ENCODE peak calls at places on chromosomes 6 and 20, in nine cellular contexts. One of them, this sample, is unnamed.

GRCh38 chr20:48191200-48191599 is 405.9 kb upstream of the SULF2 start:
- DNase-seq in heart left ventricle: no peak
- DNase-seq in esophagus squamous epithelium: no peak
- DNase-seq in uterus: no peak
- DNase-seq in stomach: no peak
- DNase-seq in prostate gland: no peak
- DNase-seq in endothelial cell of umbilical vein: no peak
- DNase-seq in IMR-90: no peak
- DNase-seq in spleen: no peak
- DNase-seq in this sample: no peak

GRCh38 chr6:101000334-101000733 is 119.2 kb upstream of the ASCC3 start:
- DNase-seq in esophagus squamous epithelium: no peak
- DNase-seq in prostate gland: no peak
- DNase-seq in stomach: no peak
- DNase-seq in uterus: no peak
- DNase-seq in spleen: no peak
- DNase-seq in heart left ventricle: no peak
- DNase-seq in endothelial cell of umbilical vein: no peak
- DNase-seq in IMR-90: no peak
- DNase-seq in this sample: no peak

GRCh38 chr6:52392944-52393343 is 27.2 kb upstream of the EFHC1 start:
- DNase-seq in esophagus squamous epithelium: no peak
- DNase-seq in endothelial cell of umbilical vein: no peak
- DNase-seq in prostate gland: no peak
- DNase-seq in stomach: no peak
- DNase-seq in IMR-90: peak; percentile 82
- DNase-seq in spleen: no peak
- DNase-seq in heart left ventricle: no peak
- DNase-seq in uterus: no peak
- DNase-seq in this sample: no peak

GRCh38 chr6:29603456-29603855 is 18.5 kb downstream of the OR2H2 start:
- DNase-seq in IMR-90: no peak
- DNase-seq in prostate gland: no peak
- DNase-seq in heart left ventricle: no peak
- DNase-seq in spleen: no peak
- DNase-seq in esophagus squamous epithelium: no peak
- DNase-seq in uterus: no peak
- DNase-seq in stomach: no peak
- DNase-seq in endothelial cell of umbilical vein: no peak
- DNase-seq in this sample: no peak

GRCh38 chr20:54025166-54025835 is 45.1 kb downstream of the BCAS1 start:
- DNase-seq in spleen: no peak
- DNase-seq in endothelial cell of umbilical vein: no peak
- DNase-seq in stomach: no peak
- DNase-seq in IMR-90: no peak
- DNase-seq in prostate gland: no peak
- DNase-seq in uterus: no peak
- DNase-seq in heart left ventricle: no peak
- DNase-seq in esophagus squamous epithelium: no peak
- DNase-seq in this sample: no peak

GRCh38 chr6:88492824-88493223 is 326.7 kb upstream of the CNR1 start:
- DNase-seq in spleen: no peak
- DNase-seq in uterus: no peak
- DNase-seq in prostate gland: no peak
- DNase-seq in esophagus squamous epithelium: no peak
- DNase-seq in heart left ventricle: no peak
- DNase-seq in stomach: no peak
- DNase-seq in endothelial cell of umbilical vein: peak; percentile 41
- DNase-seq in IMR-90: peak; percentile 28
- DNase-seq in this sample: no peak

GRCh38 chr6:99543968-99544367 is 24.5 kb downstream of the CCNC start:
- DNase-seq in heart left ventricle: no peak
- DNase-seq in uterus: no peak
- DNase-seq in esophagus squamous epithelium: no peak
- DNase-seq in prostate gland: no peak
- DNase-seq in spleen: no peak
- DNase-seq in IMR-90: no peak
- DNase-seq in stomach: no peak
- DNase-seq in endothelial cell of umbilical vein: no peak
- DNase-seq in this sample: no peak

GRCh38 chr6:117288083-117288715 is 22.8 kb downstream of the VGLL2 start:
- DNase-seq in heart left ventricle: no peak
- DNase-seq in stomach: no peak
- DNase-seq in prostate gland: no peak
- DNase-seq in endothelial cell of umbilical vein: no peak
- DNase-seq in IMR-90: no peak
- DNase-seq in esophagus squamous epithelium: no peak
- DNase-seq in spleen: no peak
- DNase-seq in uterus: no peak
- DNase-seq in this sample: no peak

DNA sequence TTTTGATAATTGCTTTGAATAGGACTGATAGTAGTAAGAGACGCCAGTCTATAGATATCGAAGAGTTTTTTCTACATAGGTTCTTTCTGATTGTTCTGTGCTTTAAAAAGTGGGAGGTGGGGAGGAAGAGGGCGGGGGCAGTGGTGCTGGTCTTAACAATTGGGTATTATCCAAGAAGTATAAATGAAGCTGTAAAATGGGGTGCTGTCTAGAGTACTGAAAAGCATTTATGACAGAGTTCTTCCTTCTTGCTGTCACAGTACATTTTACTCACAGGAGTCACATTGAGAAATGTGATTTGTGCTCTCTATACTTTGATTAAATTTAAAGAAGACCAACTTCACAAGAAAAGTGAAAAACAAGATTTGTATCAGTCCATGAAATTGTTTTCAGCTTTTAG is 41.0 kb downstream of the MAPK14 start:
- DNase-seq in heart left ventricle: no peak
- DNase-seq in endothelial cell of umbilical vein: no peak
- DNase-seq in prostate gland: no peak
- DNase-seq in esophagus squamous epithelium: no peak
- DNase-seq in IMR-90: no peak
- DNase-seq in uterus: no peak
- DNase-seq in stomach: no peak
- DNase-seq in spleen: no peak
- DNase-seq in this sample: no peak
- TF ChIP-seq POLR2A in heart left ventricle: no peak
- TF ChIP-seq POLR2A in endothelial cell of umbilical vein: no peak
- TF ChIP-seq POLR2A in prostate gland: no peak
- TF ChIP-seq POLR2A in esophagus squamous epithelium: no peak
- TF ChIP-seq POLR2A in IMR-90: no peak
- TF ChIP-seq POLR2A in uterus: no peak
- TF ChIP-seq POLR2A in stomach: no peak
- TF ChIP-seq POLR2A in spleen: no peak
- TF ChIP-seq POLR2A in this sample: no peak

GRCh38 chr20:32205502-32206382 is 1.8 kb downstream of the PLAGL2 start:
- DNase-seq in uterus: no peak
- DNase-seq in heart left ventricle: no peak
- DNase-seq in spleen: no peak
- DNase-seq in stomach: no peak
- DNase-seq in prostate gland: no peak
- DNase-seq in endothelial cell of umbilical vein: no peak
- DNase-seq in esophagus squamous epithelium: no peak
- DNase-seq in IMR-90: peak; percentile 41
- DNase-seq in this sample: no peak

GRCh38 chr20:32204485-32205115 is 2.9 kb downstream of the PLAGL2 start:
- DNase-seq in heart left ventricle: no peak
- DNase-seq in endothelial cell of umbilical vein: no peak
- DNase-seq in prostate gland: no peak
- DNase-seq in esophagus squamous epithelium: no peak
- DNase-seq in uterus: no peak
- DNase-seq in spleen: no peak
- DNase-seq in IMR-90: no peak
- DNase-seq in stomach: no peak
- DNase-seq in this sample: no peak

GRCh38 chr20:32207211-32207625 is 325 bp downstream of the PLAGL2 start:
- DNase-seq in uterus: peak; percentile 30
- DNase-seq in esophagus squamous epithelium: no peak
- DNase-seq in heart left ventricle: no peak
- DNase-seq in spleen: no peak
- DNase-seq in endothelial cell of umbilical vein: no peak
- DNase-seq in stomach: no peak
- DNase-seq in prostate gland: no peak
- DNase-seq in IMR-90: no peak
- DNase-seq in this sample: peak; percentile 42

GRCh38 chr20:32207626-32208498 is at the start of the genes PLAGL2 and POFUT1:
- DNase-seq in prostate gland: peak; percentile 88
- DNase-seq in esophagus squamous epithelium: peak; percentile 23
- DNase-seq in IMR-90: peak; percentile 82
- DNase-seq in heart left ventricle: peak; percentile 93
- DNase-seq in spleen: peak; percentile 98
- DNase-seq in stomach: peak; percentile 94
- DNase-seq in endothelial cell of umbilical vein: peak; percentile 79
- DNase-seq in uterus: peak; percentile 90
- DNase-seq in this sample: peak; percentile 92

DNA sequence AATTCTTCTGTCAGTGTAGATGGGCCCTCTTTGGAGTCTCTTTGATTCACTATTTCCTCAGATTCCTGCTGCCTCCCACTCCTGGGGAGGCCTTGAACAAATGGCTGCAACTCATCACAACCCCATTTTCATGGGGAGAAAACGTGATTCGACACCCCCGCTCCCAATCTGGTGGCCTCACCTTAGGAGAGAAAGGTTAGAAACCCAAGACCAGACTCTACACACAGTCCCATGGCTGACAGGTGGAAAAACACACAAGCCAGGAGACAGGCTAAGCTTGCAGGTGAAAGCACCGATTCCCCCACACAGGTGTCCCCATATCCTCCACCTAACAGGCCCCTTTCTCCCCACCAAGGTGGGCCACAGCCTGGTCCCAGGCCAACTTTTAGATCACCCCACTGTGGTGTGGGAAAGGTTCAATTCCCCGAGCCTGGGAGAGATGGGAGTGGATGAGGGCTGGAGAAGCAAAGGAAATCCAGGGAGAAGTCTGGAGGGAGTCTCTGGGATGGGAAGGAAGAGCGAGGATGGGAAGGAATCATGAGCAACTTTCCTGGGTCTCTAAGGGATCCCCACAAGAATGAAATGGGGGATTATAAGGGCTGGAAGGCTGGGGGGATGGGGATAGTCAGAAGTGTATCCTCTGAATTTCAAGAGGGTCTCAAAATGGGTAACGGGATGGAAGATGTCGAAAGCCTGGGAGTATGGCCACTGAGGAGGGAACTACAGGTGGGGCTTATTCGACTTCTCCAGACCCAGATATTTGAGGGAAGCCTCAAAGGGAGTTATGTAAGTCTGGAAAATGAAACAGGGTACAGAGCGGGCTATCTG is 946 bp downstream of the PLAGL2 start:
- DNase-seq in uterus: no peak
- DNase-seq in esophagus squamous epithelium: no peak
- DNase-seq in stomach: no peak
- DNase-seq in IMR-90: no peak
- DNase-seq in heart left ventricle: no peak
- DNase-seq in endothelial cell of umbilical vein: no peak
- DNase-seq in spleen: no peak
- DNase-seq in prostate gland: no peak
- DNase-seq in this sample: no peak
- H3K4me1 ChIP-seq in uterus: peaks cover 12% of the 10 kb centered on the region
- H3K4me1 ChIP-seq in esophagus squamous epithelium: peaks cover 29% of the 10 kb centered on the region
- H3K4me1 ChIP-seq in stomach: peaks cover 82% of the 10 kb centered on the region
- H3K4me1 ChIP-seq in IMR-90: peaks cover 21% of the 10 kb centered on the region
- H3K4me1 ChIP-seq in heart left ventricle: peaks cover 70% of the 10 kb centered on the region
- H3K4me1 ChIP-seq in endothelial cell of umbilical vein: peaks cover 21% of the 10 kb centered on the region
- H3K4me1 ChIP-seq in spleen: peaks cover 85% of the 10 kb centered on the region
- H3K4me1 ChIP-seq in prostate gland: peaks cover 33% of the 10 kb centered on the region
- H3K4me1 ChIP-seq in this sample: peaks cover 12% of the 10 kb centered on the region

GRCh38 chr6:83859410-83860346 is at the start of gene CYB5R4:
- DNase-seq in heart left ventricle: peak; percentile 94
- DNase-seq in endothelial cell of umbilical vein: peak; percentile 94
- DNase-seq in uterus: peak; percentile 94
- DNase-seq in stomach: peak; percentile 95
- DNase-seq in IMR-90: peak; percentile 96
- DNase-seq in spleen: peak; percentile 99
- DNase-seq in prostate gland: peak; percentile 94
- DNase-seq in esophagus squamous epithelium: peak; percentile 63
- DNase-seq in this sample: peak; percentile 94
- TF ChIP-seq POLR2A in heart left ventricle: peak; percentile 91
- TF ChIP-seq POLR2A in endothelial cell of umbilical vein: peak; percentile 75
- TF ChIP-seq POLR2A in uterus: peak; percentile 78
- TF ChIP-seq POLR2A in stomach: peak; percentile 84
- TF ChIP-seq POLR2A in IMR-90: peak; percentile 79
- TF ChIP-seq POLR2A in spleen: peak; percentile 70
- TF ChIP-seq POLR2A in prostate gland: peak; percentile 92
- TF ChIP-seq POLR2A in esophagus squamous epithelium: peak; percentile 76
- TF ChIP-seq POLR2A in this sample: peak; percentile 79

DNA sequence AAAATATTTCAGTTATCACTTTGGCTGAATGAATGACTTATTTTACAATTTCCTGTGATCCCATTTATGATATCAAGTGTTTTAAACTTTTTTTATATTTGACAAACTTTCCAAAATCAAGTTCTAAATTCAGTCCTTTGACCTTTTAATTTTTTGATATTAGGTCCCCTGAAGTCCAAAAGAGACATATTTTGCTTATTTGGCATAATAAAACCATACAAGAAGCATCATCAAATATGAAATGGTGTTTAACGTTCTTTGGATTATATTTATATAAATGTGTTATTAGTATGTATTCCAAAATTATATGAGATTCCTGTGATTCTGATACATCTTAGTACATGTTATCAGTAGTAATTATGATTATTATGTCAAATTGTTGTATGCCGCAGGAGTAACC is 38.7 kb downstream of the ZNF133 start:
- DNase-seq in endothelial cell of umbilical vein: no peak
- DNase-seq in spleen: no peak
- DNase-seq in stomach: no peak
- DNase-seq in IMR-90: no peak
- DNase-seq in uterus: no peak
- DNase-seq in prostate gland: no peak
- DNase-seq in heart left ventricle: no peak
- DNase-seq in esophagus squamous epithelium: no peak
- DNase-seq in this sample: no peak
- H3K4me1 ChIP-seq in endothelial cell of umbilical vein: no peaks in the 10 kb centered on the region
- H3K4me1 ChIP-seq in spleen: no peaks in the 10 kb centered on the region
- H3K4me1 ChIP-seq in stomach: no peaks in the 10 kb centered on the region
- H3K4me1 ChIP-seq in IMR-90: peaks cover 4% of the 10 kb centered on the region
- H3K4me1 ChIP-seq in uterus: no peaks in the 10 kb centered on the region
- H3K4me1 ChIP-seq in prostate gland: no peaks in the 10 kb centered on the region
- H3K4me1 ChIP-seq in heart left ventricle: no peaks in the 10 kb centered on the region
- H3K4me1 ChIP-seq in esophagus squamous epithelium: no peaks in the 10 kb centered on the region
- H3K4me1 ChIP-seq in this sample: no peaks in the 10 kb centered on the region

GRCh38 chr6:10719386-10720228 is 3.3 kb upstream of the TMEM14C start:
- DNase-seq in endothelial cell of umbilical vein: peak; percentile 24
- DNase-seq in uterus: peak; percentile 31
- DNase-seq in prostate gland: no peak
- DNase-seq in stomach: no peak
- DNase-seq in spleen: no peak
- DNase-seq in heart left ventricle: peak; percentile 69
- DNase-seq in esophagus squamous epithelium: no peak
- DNase-seq in IMR-90: no peak
- DNase-seq in this sample: peak; percentile 53
- TF ChIP-seq POLR2A in endothelial cell of umbilical vein: no peak
- TF ChIP-seq POLR2A in uterus: no peak
- TF ChIP-seq POLR2A in prostate gland: no peak
- TF ChIP-seq POLR2A in stomach: no peak
- TF ChIP-seq POLR2A in spleen: no peak
- TF ChIP-seq POLR2A in heart left ventricle: no peak
- TF ChIP-seq POLR2A in esophagus squamous epithelium: no peak
- TF ChIP-seq POLR2A in IMR-90: no peak
- TF ChIP-seq POLR2A in this sample: no peak

GRCh38 chr6:4907602-4908001 is 96.2 kb downstream of the RPP40 start:
- DNase-seq in heart left ventricle: no peak
- DNase-seq in spleen: no peak
- DNase-seq in esophagus squamous epithelium: no peak
- DNase-seq in prostate gland: no peak
- DNase-seq in endothelial cell of umbilical vein: no peak
- DNase-seq in IMR-90: peak; percentile 21
- DNase-seq in stomach: no peak
- DNase-seq in uterus: no peak
- DNase-seq in this sample: no peak
- H3K4me1 ChIP-seq in heart left ventricle: peaks cover 16% of the 10 kb centered on the region
- H3K4me1 ChIP-seq in spleen: peaks cover 32% of the 10 kb centered on the region
- H3K4me1 ChIP-seq in esophagus squamous epithelium: no peaks in the 10 kb centered on the region
- H3K4me1 ChIP-seq in prostate gland: peaks cover 7% of the 10 kb centered on the region
- H3K4me1 ChIP-seq in endothelial cell of umbilical vein: no peaks in the 10 kb centered on the region
- H3K4me1 ChIP-seq in IMR-90: peaks cover 12% of the 10 kb centered on the region
- H3K4me1 ChIP-seq in stomach: peaks cover 63% of the 10 kb centered on the region
- H3K4me1 ChIP-seq in uterus: peaks cover 5% of the 10 kb centered on the region
- H3K4me1 ChIP-seq in this sample: no peaks in the 10 kb centered on the region